ENCODE peak calls at places on chromosomes 2 and 18, in ten cellular contexts. One of them, this sample, is unnamed.

GRCh38 chr2:95264626-95265025 is 9.6 kb upstream of the PROM2 start:
- DNase-seq in stimulated activated CD8-positive, alpha-beta memory T cell treated with anti-CD3 and anti-CD28 coated beads, Interleukin-12 subunit alpha, Interleukin-12 subunit beta, amount 100 ng/mL, for 1 hour: no peak
- DNase-seq in amniotic stem cell: no peak
- DNase-seq in fibroblast of lung: peak; percentile 33
- DNase-seq in smooth muscle cell of the brain vasculature: no peak
- DNase-seq in NCI-H1092: no peak
- DNase-seq in pons: peak; percentile 40
- DNase-seq in Panc1: no peak
- DNase-seq in activated T-helper 1 cell treated with Interleukin-2 at 50 U/mL for 16 hours: no peak
- DNase-seq in stromal cell of bone marrow: no peak
- DNase-seq in this sample: peak; percentile 43

GRCh38 chr2:95336408-95336807 is 39.3 kb downstream of the KCNIP3 start:
- DNase-seq in activated T-helper 1 cell treated with Interleukin-2 at 50 U/mL for 16 hours: no peak
- DNase-seq in Panc1: no peak
- DNase-seq in amniotic stem cell: no peak
- DNase-seq in NCI-H1092: no peak
- DNase-seq in pons: no peak
- DNase-seq in smooth muscle cell of the brain vasculature: no peak
- DNase-seq in stimulated activated CD8-positive, alpha-beta memory T cell treated with anti-CD3 and anti-CD28 coated beads, Interleukin-12 subunit alpha, Interleukin-12 subunit beta, amount 100 ng/mL, for 1 hour: no peak
- DNase-seq in fibroblast of lung: no peak
- DNase-seq in stromal cell of bone marrow: no peak
- DNase-seq in this sample: no peak

GRCh38 chr18:32595735-32596134 is 125.1 kb upstream of the GAREM1 start:
- DNase-seq in fibroblast of lung: no peak
- DNase-seq in smooth muscle cell of the brain vasculature: no peak
- DNase-seq in stromal cell of bone marrow: no peak
- DNase-seq in Panc1: no peak
- DNase-seq in stimulated activated CD8-positive, alpha-beta memory T cell treated with anti-CD3 and anti-CD28 coated beads, Interleukin-12 subunit alpha, Interleukin-12 subunit beta, amount 100 ng/mL, for 1 hour: no peak
- DNase-seq in NCI-H1092: no peak
- DNase-seq in activated T-helper 1 cell treated with Interleukin-2 at 50 U/mL for 16 hours: no peak
- DNase-seq in pons: no peak
- DNase-seq in amniotic stem cell: no peak
- DNase-seq in this sample: no peak

GRCh38 chr2:11017921-11018320 is 106.2 kb downstream of the KCNF1 start:
- DNase-seq in stromal cell of bone marrow: no peak
- DNase-seq in NCI-H1092: no peak
- DNase-seq in fibroblast of lung: no peak
- DNase-seq in stimulated activated CD8-positive, alpha-beta memory T cell treated with anti-CD3 and anti-CD28 coated beads, Interleukin-12 subunit alpha, Interleukin-12 subunit beta, amount 100 ng/mL, for 1 hour: no peak
- DNase-seq in smooth muscle cell of the brain vasculature: no peak
- DNase-seq in activated T-helper 1 cell treated with Interleukin-2 at 50 U/mL for 16 hours: no peak
- DNase-seq in amniotic stem cell: no peak
- DNase-seq in Panc1: no peak
- DNase-seq in pons: no peak
- DNase-seq in this sample: peak; percentile 23

GRCh38 chr2:159172403-159172802 is 114.1 kb downstream of the WDSUB1 start:
- DNase-seq in Panc1: no peak
- DNase-seq in pons: no peak
- DNase-seq in activated T-helper 1 cell treated with Interleukin-2 at 50 U/mL for 16 hours: no peak
- DNase-seq in smooth muscle cell of the brain vasculature: no peak
- DNase-seq in stromal cell of bone marrow: no peak
- DNase-seq in NCI-H1092: no peak
- DNase-seq in fibroblast of lung: no peak
- DNase-seq in amniotic stem cell: no peak
- DNase-seq in stimulated activated CD8-positive, alpha-beta memory T cell treated with anti-CD3 and anti-CD28 coated beads, Interleukin-12 subunit alpha, Interleukin-12 subunit beta, amount 100 ng/mL, for 1 hour: no peak
- DNase-seq in this sample: no peak

GRCh38 chr2:86078801-86079545 is 26.7 kb downstream of the POLR1A start:
- DNase-seq in Panc1: no peak
- DNase-seq in fibroblast of lung: peak; percentile 52
- DNase-seq in smooth muscle cell of the brain vasculature: no peak
- DNase-seq in stimulated activated CD8-positive, alpha-beta memory T cell treated with anti-CD3 and anti-CD28 coated beads, Interleukin-12 subunit alpha, Interleukin-12 subunit beta, amount 100 ng/mL, for 1 hour: peak; percentile 8
- DNase-seq in activated T-helper 1 cell treated with Interleukin-2 at 50 U/mL for 16 hours: no peak
- DNase-seq in NCI-H1092: peak; percentile 19
- DNase-seq in pons: peak; percentile 92
- DNase-seq in stromal cell of bone marrow: no peak
- DNase-seq in amniotic stem cell: no peak
- DNase-seq in this sample: peak; percentile 58

GRCh38 chr18:45012286-45012685 is 331.6 kb downstream of the SETBP1 start:
- DNase-seq in fibroblast of lung: no peak
- DNase-seq in stimulated activated CD8-positive, alpha-beta memory T cell treated with anti-CD3 and anti-CD28 coated beads, Interleukin-12 subunit alpha, Interleukin-12 subunit beta, amount 100 ng/mL, for 1 hour: no peak
- DNase-seq in activated T-helper 1 cell treated with Interleukin-2 at 50 U/mL for 16 hours: no peak
- DNase-seq in amniotic stem cell: no peak
- DNase-seq in pons: no peak
- DNase-seq in NCI-H1092: no peak
- DNase-seq in stromal cell of bone marrow: no peak
- DNase-seq in smooth muscle cell of the brain vasculature: no peak
- DNase-seq in Panc1: no peak
- DNase-seq in this sample: peak; percentile 84

GRCh38 chr2:112958428-112959108 is 19.2 kb upstream of the IL36G start:
- DNase-seq in pons: peak; percentile 55
- DNase-seq in activated T-helper 1 cell treated with Interleukin-2 at 50 U/mL for 16 hours: no peak
- DNase-seq in stromal cell of bone marrow: peak; percentile 49
- DNase-seq in fibroblast of lung: peak; percentile 67
- DNase-seq in Panc1: peak; percentile 36
- DNase-seq in NCI-H1092: peak; percentile 31
- DNase-seq in amniotic stem cell: peak; percentile 42
- DNase-seq in stimulated activated CD8-positive, alpha-beta memory T cell treated with anti-CD3 and anti-CD28 coated beads, Interleukin-12 subunit alpha, Interleukin-12 subunit beta, amount 100 ng/mL, for 1 hour: no peak
- DNase-seq in smooth muscle cell of the brain vasculature: peak; percentile 10
- DNase-seq in this sample: no peak

GRCh38 chr2:177908182-177908581 is 164.4 kb downstream of the PDE11A start:
- DNase-seq in activated T-helper 1 cell treated with Interleukin-2 at 50 U/mL for 16 hours: no peak
- DNase-seq in Panc1: no peak
- DNase-seq in pons: no peak
- DNase-seq in stromal cell of bone marrow: no peak
- DNase-seq in fibroblast of lung: no peak
- DNase-seq in smooth muscle cell of the brain vasculature: no peak
- DNase-seq in stimulated activated CD8-positive, alpha-beta memory T cell treated with anti-CD3 and anti-CD28 coated beads, Interleukin-12 subunit alpha, Interleukin-12 subunit beta, amount 100 ng/mL, for 1 hour: no peak
- DNase-seq in NCI-H1092: no peak
- DNase-seq in amniotic stem cell: no peak
- DNase-seq in this sample: peak; percentile 62

GRCh38 chr2:158633261-158633660 is 161.9 kb upstream of the DAPL1 start:
- DNase-seq in NCI-H1092: no peak
- DNase-seq in amniotic stem cell: no peak
- DNase-seq in stromal cell of bone marrow: no peak
- DNase-seq in fibroblast of lung: no peak
- DNase-seq in stimulated activated CD8-positive, alpha-beta memory T cell treated with anti-CD3 and anti-CD28 coated beads, Interleukin-12 subunit alpha, Interleukin-12 subunit beta, amount 100 ng/mL, for 1 hour: no peak
- DNase-seq in activated T-helper 1 cell treated with Interleukin-2 at 50 U/mL for 16 hours: no peak
- DNase-seq in smooth muscle cell of the brain vasculature: no peak
- DNase-seq in pons: no peak
- DNase-seq in Panc1: no peak
- DNase-seq in this sample: no peak

GRCh38 chr18:686339-687111 is 25.9 kb downstream of the ENOSF1 start:
- DNase-seq in stimulated activated CD8-positive, alpha-beta memory T cell treated with anti-CD3 and anti-CD28 coated beads, Interleukin-12 subunit alpha, Interleukin-12 subunit beta, amount 100 ng/mL, for 1 hour: no peak
- DNase-seq in amniotic stem cell: no peak
- DNase-seq in fibroblast of lung: no peak
- DNase-seq in pons: peak; percentile 37
- DNase-seq in stromal cell of bone marrow: no peak
- DNase-seq in smooth muscle cell of the brain vasculature: no peak
- DNase-seq in NCI-H1092: no peak
- DNase-seq in Panc1: no peak
- DNase-seq in activated T-helper 1 cell treated with Interleukin-2 at 50 U/mL for 16 hours: no peak
- DNase-seq in this sample: no peak

GRCh38 chr2:239378021-239378917 is 22.6 kb downstream of the HDAC4 start:
- DNase-seq in smooth muscle cell of the brain vasculature: no peak
- DNase-seq in NCI-H1092: no peak
- DNase-seq in fibroblast of lung: no peak
- DNase-seq in pons: no peak
- DNase-seq in stromal cell of bone marrow: no peak
- DNase-seq in stimulated activated CD8-positive, alpha-beta memory T cell treated with anti-CD3 and anti-CD28 coated beads, Interleukin-12 subunit alpha, Interleukin-12 subunit beta, amount 100 ng/mL, for 1 hour: no peak
- DNase-seq in Panc1: no peak
- DNase-seq in activated T-helper 1 cell treated with Interleukin-2 at 50 U/mL for 16 hours: no peak
- DNase-seq in amniotic stem cell: no peak
- DNase-seq in this sample: peak; percentile 34

GRCh38 chr2:53095664-53096063 is 671.9 kb upstream of the CHAC2 start:
- DNase-seq in pons: no peak
- DNase-seq in stimulated activated CD8-positive, alpha-beta memory T cell treated with anti-CD3 and anti-CD28 coated beads, Interleukin-12 subunit alpha, Interleukin-12 subunit beta, amount 100 ng/mL, for 1 hour: no peak
- DNase-seq in amniotic stem cell: no peak
- DNase-seq in stromal cell of bone marrow: no peak
- DNase-seq in NCI-H1092: no peak
- DNase-seq in fibroblast of lung: no peak
- DNase-seq in activated T-helper 1 cell treated with Interleukin-2 at 50 U/mL for 16 hours: no peak
- DNase-seq in Panc1: no peak
- DNase-seq in smooth muscle cell of the brain vasculature: no peak
- DNase-seq in this sample: no peak

GRCh38 chr2:147135401-147135800 is 709.4 kb upstream of the ACVR2A start:
- DNase-seq in fibroblast of lung: peak; percentile 19
- DNase-seq in stimulated activated CD8-positive, alpha-beta memory T cell treated with anti-CD3 and anti-CD28 coated beads, Interleukin-12 subunit alpha, Interleukin-12 subunit beta, amount 100 ng/mL, for 1 hour: no peak
- DNase-seq in smooth muscle cell of the brain vasculature: no peak
- DNase-seq in activated T-helper 1 cell treated with Interleukin-2 at 50 U/mL for 16 hours: no peak
- DNase-seq in pons: peak; percentile 4
- DNase-seq in NCI-H1092: peak; percentile 65
- DNase-seq in amniotic stem cell: no peak
- DNase-seq in Panc1: no peak
- DNase-seq in stromal cell of bone marrow: no peak
- DNase-seq in this sample: no peak

This sample was measured in islet precursor cell.